ENCODE peak calls at places on chromosomes 6 and 20, in nine cellular contexts. One of them, this sample, is unnamed.
A peak's percentile ranks its signal among the peaks of the same experiment; 100 is the strongest.

GRCh38 chr6:160167547-160168391 is 46.2 kb downstream of the SLC22A1 start:
- DNase-seq in esophagus squamous epithelium: no peak
- DNase-seq in K562: no peak
- DNase-seq in fibroblast of lung: no peak
- DNase-seq in left ventricle myocardium inferior: no peak
- DNase-seq in heart right ventricle: no peak
- DNase-seq in prostate gland: no peak
- DNase-seq in suprapubic skin: no peak
- DNase-seq in A549: no peak
- DNase-seq in this sample: no peak

GRCh38 chr6:43579171-43579570 is 3.2 kb downstream of the POLH start:
- DNase-seq in fibroblast of lung: no peak
- DNase-seq in K562: no peak
- DNase-seq in prostate gland: no peak
- DNase-seq in heart right ventricle: no peak
- DNase-seq in esophagus squamous epithelium: no peak
- DNase-seq in A549: no peak
- DNase-seq in suprapubic skin: no peak
- DNase-seq in left ventricle myocardium inferior: no peak
- DNase-seq in this sample: no peak

GRCh38 chr6:29028821-29029220 is 16.2 kb downstream of the OR2W1 start:
- DNase-seq in esophagus squamous epithelium: no peak
- DNase-seq in left ventricle myocardium inferior: no peak
- DNase-seq in A549: no peak
- DNase-seq in suprapubic skin: no peak
- DNase-seq in K562: no peak
- DNase-seq in heart right ventricle: no peak
- DNase-seq in fibroblast of lung: no peak
- DNase-seq in prostate gland: no peak
- DNase-seq in this sample: no peak

GRCh38 chr6:157741889-157742615 is 81.0 kb upstream of the SNX9 start:
- DNase-seq in esophagus squamous epithelium: no peak
- DNase-seq in heart right ventricle: no peak
- DNase-seq in fibroblast of lung: peak; percentile 54
- DNase-seq in K562: no peak
- DNase-seq in prostate gland: no peak
- DNase-seq in A549: no peak
- DNase-seq in left ventricle myocardium inferior: peak; percentile 46
- DNase-seq in suprapubic skin: no peak
- DNase-seq in this sample: peak; percentile 59

GRCh38 chr6:53042112-53042511 is 23.1 kb upstream of the FBXO9 start:
- DNase-seq in suprapubic skin: no peak
- DNase-seq in heart right ventricle: no peak
- DNase-seq in K562: no peak
- DNase-seq in left ventricle myocardium inferior: no peak
- DNase-seq in fibroblast of lung: peak; percentile 96
- DNase-seq in esophagus squamous epithelium: no peak
- DNase-seq in A549: peak; percentile 16
- DNase-seq in prostate gland: no peak
- DNase-seq in this sample: no peak

GRCh38 chr6:169079650-169080049 is 174.0 kb downstream of the THBS2 start:
- DNase-seq in heart right ventricle: no peak
- DNase-seq in fibroblast of lung: no peak
- DNase-seq in A549: no peak
- DNase-seq in left ventricle myocardium inferior: no peak
- DNase-seq in K562: no peak
- DNase-seq in suprapubic skin: no peak
- DNase-seq in prostate gland: no peak
- DNase-seq in esophagus squamous epithelium: no peak
- DNase-seq in this sample: no peak

GRCh38 chr20:52083627-52084232 is 107.8 kb downstream of the ZFP64 start:
- DNase-seq in K562: peak; percentile 27
- DNase-seq in heart right ventricle: no peak
- DNase-seq in fibroblast of lung: peak; percentile 82
- DNase-seq in suprapubic skin: no peak
- DNase-seq in left ventricle myocardium inferior: no peak
- DNase-seq in esophagus squamous epithelium: no peak
- DNase-seq in A549: peak; percentile 69
- DNase-seq in prostate gland: peak; percentile 43
- DNase-seq in this sample: peak; percentile 64

GRCh38 chr6:158797331-158798202 is 21.6 kb downstream of the EZR start:
- DNase-seq in heart right ventricle: no peak
- DNase-seq in suprapubic skin: no peak
- DNase-seq in A549: no peak
- DNase-seq in left ventricle myocardium inferior: no peak
- DNase-seq in fibroblast of lung: peak; percentile 78
- DNase-seq in prostate gland: no peak
- DNase-seq in esophagus squamous epithelium: no peak
- DNase-seq in K562: no peak
- DNase-seq in this sample: no peak

DNA sequence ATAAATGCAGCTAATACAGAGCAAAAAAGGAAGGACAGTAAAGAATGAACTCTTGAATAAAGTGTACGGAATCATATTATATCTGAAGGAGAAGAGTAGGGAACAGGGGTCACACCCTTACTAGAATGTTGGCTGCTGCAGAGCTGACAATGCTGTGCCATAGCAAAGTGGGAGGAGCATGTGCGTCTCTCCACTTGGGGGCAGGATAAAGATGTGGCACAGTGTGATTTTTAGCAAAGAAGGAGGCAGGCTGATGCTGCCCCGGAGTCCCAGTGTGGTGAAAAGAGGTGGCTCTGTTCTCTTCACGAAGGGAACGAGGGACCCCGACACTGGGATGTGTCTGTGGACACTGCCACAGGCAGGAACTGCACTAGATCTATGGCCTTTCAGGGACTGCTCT is 67.5 kb downstream of the INSM1 start:
- DNase-seq in fibroblast of lung: no peak
- DNase-seq in esophagus squamous epithelium: no peak
- DNase-seq in heart right ventricle: no peak
- DNase-seq in prostate gland: no peak
- DNase-seq in K562: no peak
- DNase-seq in suprapubic skin: no peak
- DNase-seq in left ventricle myocardium inferior: no peak
- DNase-seq in A549: no peak
- DNase-seq in this sample: no peak
- TF ChIP-seq CTCF in fibroblast of lung: peak; percentile 6
- TF ChIP-seq CTCF in esophagus squamous epithelium: no peak
- TF ChIP-seq CTCF in heart right ventricle: no peak
- TF ChIP-seq CTCF in prostate gland: no peak
- TF ChIP-seq CTCF in K562: no peak
- TF ChIP-seq CTCF in suprapubic skin: no peak
- TF ChIP-seq CTCF in left ventricle myocardium inferior: peak; percentile 28
- TF ChIP-seq CTCF in A549: no peak
- TF ChIP-seq CTCF in this sample: no peak

GRCh38 chr6:17869753-17870050 is 117.7 kb downstream of the KIF13A start:
- DNase-seq in esophagus squamous epithelium: no peak
- DNase-seq in left ventricle myocardium inferior: no peak
- DNase-seq in fibroblast of lung: no peak
- DNase-seq in heart right ventricle: no peak
- DNase-seq in suprapubic skin: no peak
- DNase-seq in K562: no peak
- DNase-seq in A549: no peak
- DNase-seq in prostate gland: no peak
- DNase-seq in this sample: no peak

GRCh38 chr6:17867880-17868279 is 119.6 kb downstream of the KIF13A start:
- DNase-seq in prostate gland: no peak
- DNase-seq in esophagus squamous epithelium: no peak
- DNase-seq in suprapubic skin: no peak
- DNase-seq in left ventricle myocardium inferior: no peak
- DNase-seq in A549: no peak
- DNase-seq in K562: no peak
- DNase-seq in heart right ventricle: no peak
- DNase-seq in fibroblast of lung: peak; percentile 73
- DNase-seq in this sample: no peak

GRCh38 chr6:17871169-17871479 is 116.3 kb downstream of the KIF13A start:
- DNase-seq in suprapubic skin: no peak
- DNase-seq in fibroblast of lung: no peak
- DNase-seq in left ventricle myocardium inferior: no peak
- DNase-seq in K562: no peak
- DNase-seq in A549: no peak
- DNase-seq in esophagus squamous epithelium: no peak
- DNase-seq in prostate gland: no peak
- DNase-seq in heart right ventricle: no peak
- DNase-seq in this sample: no peak

GRCh38 chr6:17870302-17871168 is 116.9 kb downstream of the KIF13A start:
- DNase-seq in A549: no peak
- DNase-seq in fibroblast of lung: no peak
- DNase-seq in left ventricle myocardium inferior: no peak
- DNase-seq in prostate gland: no peak
- DNase-seq in esophagus squamous epithelium: no peak
- DNase-seq in suprapubic skin: no peak
- DNase-seq in heart right ventricle: no peak
- DNase-seq in K562: peak; percentile 37
- DNase-seq in this sample: no peak

DNA sequence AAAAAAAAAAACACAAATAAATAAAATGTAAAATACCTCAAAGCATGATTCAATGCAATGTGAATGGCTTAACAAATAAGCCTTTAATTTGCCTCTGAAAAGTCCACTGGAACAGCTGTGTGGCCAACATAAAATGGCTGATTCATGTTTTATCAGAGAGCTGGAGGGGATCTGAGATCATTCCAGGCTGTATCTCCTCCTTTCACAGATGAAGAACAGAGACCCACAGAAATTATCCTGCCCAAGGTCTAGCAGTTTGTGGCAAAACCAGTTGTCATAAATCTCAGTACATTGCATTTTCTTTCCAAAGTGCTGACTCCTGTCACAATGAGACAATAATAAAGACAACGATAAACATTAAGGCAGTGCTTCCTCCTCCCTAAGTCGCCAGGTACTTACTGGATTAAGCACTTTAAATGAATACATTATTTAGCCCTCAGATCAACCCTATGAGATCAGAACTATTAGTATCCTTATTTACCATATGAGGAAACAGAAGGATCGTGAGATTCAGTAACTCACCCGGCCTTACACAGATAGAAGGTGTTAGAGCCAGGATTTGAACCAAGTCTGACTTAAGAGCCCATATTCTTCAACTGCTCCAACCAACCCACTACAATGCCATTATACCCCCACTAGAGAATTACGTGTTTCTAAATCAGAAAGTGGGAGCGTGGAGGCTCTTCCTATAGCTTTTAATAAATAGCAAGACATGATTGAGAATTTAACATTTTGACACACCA is 118.3 kb downstream of the KIF13A start:
- DNase-seq in esophagus squamous epithelium: no peak
- DNase-seq in K562: no peak
- DNase-seq in heart right ventricle: no peak
- DNase-seq in prostate gland: no peak
- DNase-seq in A549: no peak
- DNase-seq in suprapubic skin: no peak
- DNase-seq in fibroblast of lung: no peak
- DNase-seq in left ventricle myocardium inferior: no peak
- DNase-seq in this sample: no peak
- H3K4me1 ChIP-seq in esophagus squamous epithelium: peaks cover 77% of the 10 kb centered on the region
- H3K4me1 ChIP-seq in K562: peaks cover 60% of the 10 kb centered on the region
- H3K4me1 ChIP-seq in heart right ventricle: peaks cover 75% of the 10 kb centered on the region
- H3K4me1 ChIP-seq in prostate gland: no peaks in the 10 kb centered on the region
- H3K4me1 ChIP-seq in A549: peaks cover 70% of the 10 kb centered on the region
- H3K4me1 ChIP-seq in suprapubic skin: peaks cover 78% of the 10 kb centered on the region
- H3K4me1 ChIP-seq in fibroblast of lung: peaks cover 31% of the 10 kb centered on the region
- H3K4me1 ChIP-seq in left ventricle myocardium inferior: peaks cover 80% of the 10 kb centered on the region
- H3K4me1 ChIP-seq in this sample: no peaks in the 10 kb centered on the region

GRCh38 chr20:18066421-18067333 is 9.0 kb upstream of the OVOL2 start:
- DNase-seq in A549: no peak
- DNase-seq in fibroblast of lung: no peak
- DNase-seq in esophagus squamous epithelium: no peak
- DNase-seq in prostate gland: no peak
- DNase-seq in K562: no peak
- DNase-seq in suprapubic skin: no peak
- DNase-seq in left ventricle myocardium inferior: no peak
- DNase-seq in heart right ventricle: no peak
- DNase-seq in this sample: no peak
- TF ChIP-seq CTCF in A549: no peak
- TF ChIP-seq CTCF in fibroblast of lung: no peak
- TF ChIP-seq CTCF in esophagus squamous epithelium: peak; percentile 19
- TF ChIP-seq CTCF in prostate gland: no peak
- TF ChIP-seq CTCF in K562: peak; percentile 10
- TF ChIP-seq CTCF in suprapubic skin: no peak
- TF ChIP-seq CTCF in left ventricle myocardium inferior: no peak
- TF ChIP-seq CTCF in heart right ventricle: no peak
- TF ChIP-seq CTCF in this sample: no peak

GRCh38 chr6:56729719-56730118 is 87.0 kb upstream of the DST start:
- DNase-seq in esophagus squamous epithelium: no peak
- DNase-seq in A549: no peak
- DNase-seq in heart right ventricle: no peak
- DNase-seq in fibroblast of lung: peak; percentile 57
- DNase-seq in K562: no peak
- DNase-seq in prostate gland: no peak
- DNase-seq in left ventricle myocardium inferior: no peak
- DNase-seq in suprapubic skin: no peak
- DNase-seq in this sample: no peak
- H3K4me1 ChIP-seq in esophagus squamous epithelium: peaks cover 11% of the 10 kb centered on the region
- H3K4me1 ChIP-seq in A549: peaks cover 97% of the 10 kb centered on the region
- H3K4me1 ChIP-seq in heart right ventricle: peaks cover 67% of the 10 kb centered on the region
- H3K4me1 ChIP-seq in fibroblast of lung: peaks cover 23% of the 10 kb centered on the region
- H3K4me1 ChIP-seq in K562: no peaks in the 10 kb centered on the region
- H3K4me1 ChIP-seq in prostate gland: no peaks in the 10 kb centered on the region
- H3K4me1 ChIP-seq in left ventricle myocardium inferior: peaks cover 77% of the 10 kb centered on the region
- H3K4me1 ChIP-seq in suprapubic skin: peaks cover 8% of the 10 kb centered on the region
- H3K4me1 ChIP-seq in this sample: no peaks in the 10 kb centered on the region

GRCh38 chr6:149929422-149929821 is 6.5 kb upstream of the RAET1G start:
- DNase-seq in left ventricle myocardium inferior: no peak
- DNase-seq in heart right ventricle: no peak
- DNase-seq in prostate gland: no peak
- DNase-seq in K562: no peak
- DNase-seq in suprapubic skin: peak; percentile 49
- DNase-seq in esophagus squamous epithelium: no peak
- DNase-seq in fibroblast of lung: no peak
- DNase-seq in A549: no peak
- DNase-seq in this sample: no peak
- TF ChIP-seq CTCF in left ventricle myocardium inferior: peak; percentile 20
- TF ChIP-seq CTCF in heart right ventricle: peak; percentile 16
- TF ChIP-seq CTCF in prostate gland: no peak
- TF ChIP-seq CTCF in K562: peak; percentile 55
- TF ChIP-seq CTCF in suprapubic skin: no peak
- TF ChIP-seq CTCF in esophagus squamous epithelium: no peak
- TF ChIP-seq CTCF in fibroblast of lung: peak; percentile 56
- TF ChIP-seq CTCF in A549: no peak
- TF ChIP-seq CTCF in this sample: no peak

DNA sequence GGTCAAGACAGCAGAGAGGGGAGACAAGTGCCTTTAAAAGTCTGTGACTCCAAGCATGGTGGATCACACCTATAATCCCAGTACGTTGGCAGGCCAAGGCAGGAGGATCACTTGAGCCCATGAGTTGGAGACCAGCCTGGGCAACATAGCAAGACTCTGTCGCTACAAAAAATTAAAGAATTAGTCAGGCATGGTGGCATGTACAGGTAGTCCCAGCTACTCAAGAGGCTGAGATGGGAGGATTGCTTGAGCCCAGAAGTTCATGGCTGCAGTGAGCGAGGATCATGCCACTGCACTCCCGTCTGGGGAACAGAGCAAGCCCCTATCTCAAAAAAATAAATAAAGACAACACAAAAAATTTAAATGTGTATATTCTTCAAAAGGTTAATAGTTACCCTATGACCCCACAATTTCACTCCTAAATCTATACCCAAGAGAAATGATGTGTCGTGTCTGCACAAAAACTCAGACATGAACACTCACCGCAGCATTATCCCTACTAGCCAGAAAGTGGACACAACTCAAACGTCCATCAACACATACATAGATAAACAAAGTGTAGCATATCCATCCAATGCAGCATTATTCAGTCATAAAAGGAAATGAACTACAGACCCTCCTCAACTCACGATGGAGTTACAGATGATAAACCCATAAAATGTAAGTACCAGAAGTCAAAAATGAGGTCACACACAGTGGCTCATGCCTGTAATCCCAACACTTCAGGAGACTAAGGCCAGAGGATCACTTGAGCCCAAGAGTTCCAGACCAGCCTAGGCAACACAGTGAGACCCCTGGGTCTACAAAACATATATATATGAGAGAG is 23.9 kb downstream of the ZMYND8 start:
- DNase-seq in esophagus squamous epithelium: no peak
- DNase-seq in fibroblast of lung: no peak
- DNase-seq in A549: no peak
- DNase-seq in heart right ventricle: no peak
- DNase-seq in left ventricle myocardium inferior: no peak
- DNase-seq in suprapubic skin: no peak
- DNase-seq in K562: no peak
- DNase-seq in prostate gland: no peak
- DNase-seq in this sample: no peak
- H3K4me1 ChIP-seq in esophagus squamous epithelium: peaks cover 98% of the 10 kb centered on the region
- H3K4me1 ChIP-seq in fibroblast of lung: peaks cover 33% of the 10 kb centered on the region
- H3K4me1 ChIP-seq in A549: peaks cover 84% of the 10 kb centered on the region
- H3K4me1 ChIP-seq in heart right ventricle: peaks cover 83% of the 10 kb centered on the region
- H3K4me1 ChIP-seq in left ventricle myocardium inferior: peaks cover 97% of the 10 kb centered on the region
- H3K4me1 ChIP-seq in suprapubic skin: peaks cover 89% of the 10 kb centered on the region
- H3K4me1 ChIP-seq in K562: peaks cover 76% of the 10 kb centered on the region
- H3K4me1 ChIP-seq in prostate gland: no peaks in the 10 kb centered on the region
- H3K4me1 ChIP-seq in this sample: no peaks in the 10 kb centered on the region